ENCODE peak calls at places on chromosome 15, in nine cellular contexts. K is thoracic aorta, C is MCF 10A, T is H9, M is upper lobe of left lung, J is astrocyte of the spinal cord, Z is AG04450, B is foreskin fibroblast, R is omental fat pad. F is an unnamed sample.

GRCh38 chr15:74464897-74465296 is 3.9 kb upstream of the UBL7 start:
- DNase-seq in K (no peak), C (no peak), T (no peak), M (no peak), J (no peak), Z (no peak), B (no peak), R (no peak), F (no peak)

GRCh38 chr15:48365575-48365974 is 34.3 kb downstream of the DUT start:
- DNase-seq in K (no peak), C (no peak), T (no peak), M (no peak), J (no peak), Z (no peak), B (no peak), R (no peak), F (no peak)

GRCh38 chr15:85407421-85408269 is 27.2 kb downstream of the AKAP13 start:
- DNase-seq in K (peak; percentile 19), C (peak; percentile 90), T (no peak), M (peak; percentile 67), J (peak; percentile 89), Z (peak; percentile 56), B (peak; percentile 90), R (no peak), F (peak; percentile 84)

GRCh38 chr15:29097971-29098370 is 171.7 kb downstream of the NSMCE3 start:
- DNase-seq in K (no peak), C (no peak), T (no peak), M (no peak), J (no peak), Z (no peak), B (no peak), R (no peak), F (no peak)

GRCh38 chr15:41790756-41791546 is 16.7 kb downstream of the MAPKBP1 start:
- DNase-seq in K (no peak), C (peak; percentile 58), T (no peak), M (no peak), J (peak; percentile 78), Z (no peak), B (peak; percentile 69), R (no peak), F (peak; percentile 84)

GRCh38 chr15:31554261-31554660 is 227.6 kb downstream of the KLF13 start:
- DNase-seq in K (no peak), C (peak; percentile 84), T (no peak), M (no peak), J (peak; percentile 93), Z (peak; percentile 82), B (peak; percentile 79), R (no peak), F (peak; percentile 87)

GRCh38 chr15:68650901-68651709 is 72.3 kb downstream of the CORO2B start:
- DNase-seq in K (no peak), C (peak; percentile 46), T (peak; percentile 95), M (peak; percentile 47), J (no peak), Z (no peak), B (no peak), R (no peak), F (no peak)

GRCh38 chr15:70505971-70506887 is 257.1 kb downstream of the UACA start:
- DNase-seq in K (no peak), C (no peak), T (peak; percentile 57), M (no peak), J (peak; percentile 20), Z (no peak), B (no peak), R (no peak), F (no peak)

GRCh38 chr15:67524235-67524634 is 3.3 kb downstream of the C15orf61 start:
- DNase-seq in K (no peak), C (no peak), T (no peak), M (no peak), J (no peak), Z (no peak), B (no peak), R (no peak), F (no peak)

GRCh38 chr15:67523337-67523736 is 2.4 kb downstream of the C15orf61 start:
- DNase-seq in K (no peak), C (no peak), T (no peak), M (no peak), J (no peak), Z (no peak), B (no peak), R (no peak), F (no peak)

GRCh38 chr15:67520976-67521769 is at the start of gene C15orf61:
- DNase-seq in K (no peak), C (peak; percentile 90), T (peak; percentile 80), M (peak; percentile 91), J (peak; percentile 72), Z (no peak), B (peak; percentile 94), R (peak; percentile 40), F (peak; percentile 65)

GRCh38 chr15:67520276-67520975 is 505 bp upstream of the C15orf61 start:
- DNase-seq in K (no peak), C (no peak), T (no peak), M (no peak), J (no peak), Z (no peak), B (peak; percentile 49), R (no peak), F (no peak)

DNA sequence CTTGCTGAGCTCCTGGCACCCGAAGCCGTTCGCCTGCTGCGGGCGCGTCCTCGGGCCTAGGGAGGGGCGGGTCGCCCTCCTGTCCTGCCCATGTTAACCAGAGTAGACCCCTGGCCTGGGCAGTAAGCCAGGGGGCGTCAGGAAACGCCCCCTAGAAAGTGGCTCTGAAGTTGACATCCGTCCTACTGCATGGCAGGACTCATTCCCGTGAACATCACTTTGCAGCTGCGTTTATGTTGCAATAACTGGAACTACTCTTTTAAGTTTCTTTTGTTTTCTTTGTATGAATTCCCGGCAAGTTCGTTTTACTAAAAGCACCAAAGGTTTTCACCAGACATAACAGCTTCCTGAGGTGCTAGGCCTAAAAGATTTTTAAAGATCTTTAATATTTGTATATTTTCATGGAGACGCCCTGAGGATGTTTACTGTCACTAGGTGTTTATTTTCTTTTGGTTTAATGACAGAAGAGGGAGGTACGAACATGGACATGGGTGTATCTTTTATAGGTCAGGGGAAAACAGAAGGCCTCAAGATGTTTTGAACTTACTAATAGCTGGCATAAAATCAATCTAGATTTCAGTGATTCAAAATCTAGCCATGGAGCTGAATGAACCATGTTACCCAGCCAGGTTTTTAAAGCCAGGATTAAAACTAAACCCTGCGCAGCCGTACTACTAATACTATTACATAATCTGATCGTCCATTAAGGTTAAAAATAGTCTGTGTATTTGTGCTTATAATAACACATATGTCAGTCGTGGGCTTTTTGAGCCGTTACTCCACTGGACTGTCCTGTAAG is 1.0 kb downstream of the C15orf61 start:
- DNase-seq in K (no peak), C (peak; percentile 50), T (no peak), M (no peak), J (peak; percentile 45), Z (no peak), B (peak; percentile 65), R (no peak), F (peak; percentile 57)
- TF ChIP-seq CTCF in K (no peak), C (no peak), T (no peak), M (no peak), J (no peak), Z (no peak), B (no peak), R (no peak), F (no peak)

GRCh38 chr15:79294075-79294474 is 11.6 kb downstream of the ANKRD34C start:
- DNase-seq in K (no peak), C (no peak), T (no peak), M (no peak), J (no peak), Z (no peak), B (no peak), R (no peak), F (no peak)

GRCh38 chr15:79292011-79292410 is 9.5 kb downstream of the ANKRD34C start:
- DNase-seq in K (no peak), C (no peak), T (no peak), M (no peak), J (no peak), Z (no peak), B (no peak), R (no peak), F (no peak)

GRCh38 chr15:79299836-79300235 is 11.1 kb upstream of the TMED3 start:
- DNase-seq in K (no peak), C (no peak), T (no peak), M (no peak), J (no peak), Z (no peak), B (no peak), R (no peak), F (no peak)

GRCh38 chr15:79290642-79291275 is 8.2 kb downstream of the ANKRD34C start:
- DNase-seq in K (no peak), C (no peak), T (no peak), M (no peak), J (no peak), Z (no peak), B (no peak), R (no peak), F (no peak)

GRCh38 chr15:79296583-79296982 is 14.1 kb downstream of the ANKRD34C start:
- DNase-seq in K (no peak), C (no peak), T (no peak), M (no peak), J (no peak), Z (no peak), B (no peak), R (no peak), F (no peak)
- TF ChIP-seq CTCF in K (no peak), C (no peak), T (peak; percentile 56), M (no peak), J (peak; percentile 14), Z (peak; percentile 13), B (no peak), R (no peak), F (no peak)

GRCh38 chr15:88641959-88642452 is 3.2 kb downstream of the ISG20 start:
- DNase-seq in K (no peak), C (no peak), T (no peak), M (no peak), J (no peak), Z (no peak), B (no peak), R (no peak), F (no peak)
- TF ChIP-seq CTCF in K (no peak), C (no peak), T (no peak), M (no peak), J (no peak), Z (no peak), B (no peak), R (no peak), F (no peak)

GRCh38 chr15:32643907-32644445 is 2.5 kb downstream of the SCG5 start:
- DNase-seq in K (no peak), C (no peak), T (no peak), M (no peak), J (no peak), Z (no peak), B (peak; percentile 68), R (no peak), F (peak; percentile 41)

GRCh38 chr15:32646304-32646703 is 4.8 kb downstream of the SCG5 start:
- DNase-seq in K (no peak), C (no peak), T (no peak), M (no peak), J (no peak), Z (no peak), B (no peak), R (no peak), F (no peak)

GRCh38 chr15:32652178-32652577 is 10.7 kb downstream of the SCG5 start:
- DNase-seq in K (no peak), C (no peak), T (no peak), M (no peak), J (no peak), Z (no peak), B (no peak), R (no peak), F (no peak)

GRCh38 chr15:32651229-32651837 is 9.8 kb downstream of the SCG5 start:
- DNase-seq in K (no peak), C (peak; percentile 70), T (peak; percentile 82), M (peak; percentile 39), J (peak; percentile 69), Z (peak; percentile 38), B (peak; percentile 82), R (no peak), F (peak; percentile 64)

GRCh38 chr15:32649336-32649735 is 7.8 kb downstream of the SCG5 start:
- DNase-seq in K (no peak), C (no peak), T (no peak), M (no peak), J (peak; percentile 43), Z (no peak), B (peak; percentile 63), R (no peak), F (peak; percentile 32)
- TF ChIP-seq CTCF in K (no peak), C (peak; percentile 4), T (peak; percentile 66), M (no peak), J (peak; percentile 68), Z (peak; percentile 61), B (peak; percentile 55), R (no peak), F (peak; percentile 74)